ENCODE peak calls at places on chromosomes 5 and 9, in six cellular contexts. P, X, D, U, O and J are unnamed samples.
A peak's percentile ranks its signal among the peaks of the same experiment; 100 is the strongest.

GRCh38 chr5:428219-428618 is 14.8 kb upstream of the EXOC3 start:
- DNase-seq in O (no peak), U (no peak), X (no peak), P (no peak), D (no peak), J (no peak)

GRCh38 chr5:154365823-154366222 is 80.0 kb upstream of the SAP30L start:
- DNase-seq in U (no peak), P (no peak), D (peak; percentile 27), O (no peak), X (no peak), J (no peak)

GRCh38 chr5:37005252-37005651 is 128.7 kb downstream of the NIPBL start:
- DNase-seq in U (no peak), O (no peak), D (peak; percentile 67), P (no peak), X (no peak), J (no peak)

GRCh38 chr5:136087961-136088871 is 44.4 kb upstream of the SMAD5 start:
- DNase-seq in P (peak; percentile 90), X (peak; percentile 51), D (no peak), U (peak; percentile 64), O (no peak), J (no peak)

GRCh38 chr9:135301271-135302263 is 178.0 kb upstream of the PPP1R26 start:
- DNase-seq in U (no peak), X (no peak), O (no peak), D (no peak), P (no peak), J (no peak)

GRCh38 chr5:101678494-101679193 is 617.4 kb downstream of the SLCO4C1 start:
- DNase-seq in D (peak; percentile 69), O (peak; percentile 25), P (peak; percentile 33), U (peak; percentile 76), X (peak; percentile 55), J (peak; percentile 81)

GRCh38 chr9:137556069-137556838 is 4.6 kb downstream of the MRPL41 start:
- DNase-seq in O (no peak), X (no peak), D (peak; percentile 69), P (no peak), U (no peak), J (no peak)

GRCh38 chr5:148000036-148000435 is 63.7 kb upstream of the SPINK5 start:
- DNase-seq in P (no peak), X (no peak), O (no peak), D (no peak), U (no peak), J (no peak)

GRCh38 chr5:140628711-140629110 is 4.3 kb downstream of the CD14 start:
- DNase-seq in D (no peak), P (no peak), U (no peak), X (no peak), O (no peak), J (no peak)

GRCh38 chr5:96220610-96221390 is 212.2 kb downstream of the PCSK1 start:
- DNase-seq in U (no peak), X (peak; percentile 53), O (no peak), D (peak; percentile 80), P (no peak), J (no peak)

GRCh38 chr5:107468286-107468685 is 202.5 kb downstream of the EFNA5 start:
- DNase-seq in D (no peak), X (no peak), O (no peak), U (no peak), P (no peak), J (no peak)

GRCh38 chr9:36142510-36143161 is 6.1 kb downstream of the GLIPR2 start:
- DNase-seq in O (no peak), P (no peak), U (no peak), D (no peak), X (no peak), J (no peak)

GRCh38 chr5:94690778-94691177 is 72.3 kb downstream of the SLF1 start:
- DNase-seq in O (no peak), D (peak; percentile 51), P (no peak), X (no peak), U (no peak), J (no peak)

GRCh38 chr9:137077758-137078693 is 709 bp downstream of the UAP1L1 start:
- DNase-seq in D (no peak), P (no peak), U (peak; percentile 40), O (no peak), X (no peak), J (no peak)

GRCh38 chr5:181114284-181114843 is 16.6 kb downstream of the OR2V1 start:
- DNase-seq in D (no peak), X (no peak), O (no peak), P (no peak), U (no peak), J (no peak)

GRCh38 chr9:91273853-91274552 is 87.7 kb downstream of the AUH start:
- DNase-seq in X (peak; percentile 72), P (no peak), O (no peak), U (no peak), D (peak; percentile 56), J (no peak)

GRCh38 chr5:156201793-156202388 is 125.1 kb upstream of the SGCD start:
- DNase-seq in P (no peak), U (no peak), X (no peak), O (no peak), D (peak; percentile 38), J (no peak)

GRCh38 chr5:73828465-73828864 is 202.5 kb downstream of the ARHGEF28 start:
- DNase-seq in D (no peak), X (no peak), P (no peak), O (no peak), U (no peak), J (no peak)

GRCh38 chr5:3026651-3027050 is 275.2 kb upstream of the IRX2 start:
- DNase-seq in P (no peak), U (no peak), O (no peak), D (no peak), X (no peak), J (no peak)

GRCh38 chr9:100324594-100325200 is 28.0 kb downstream of the TEX10 start:
- DNase-seq in U (no peak), P (no peak), O (peak; percentile 25), D (peak; percentile 61), X (peak; percentile 18), J (no peak)

GRCh38 chr5:77841616-77842015 is 65.5 kb upstream of the TBCA start:
- DNase-seq in O (no peak), X (no peak), P (no peak), D (no peak), U (no peak), J (no peak)

GRCh38 chr9:92147854-92148184 is 32.6 kb upstream of the SPTLC1 start:
- DNase-seq in X (no peak), D (no peak), P (no peak), U (no peak), O (no peak), J (no peak)

GRCh38 chr5:37248387-37248969 is 698 bp downstream of the CPLANE1 start:
- DNase-seq in P (no peak), X (no peak), O (no peak), D (peak; percentile 30), U (no peak), J (no peak)

GRCh38 chr5:164518741-164519080 is 1013.3 kb downstream of the MAT2B start:
- DNase-seq in O (no peak), X (no peak), D (no peak), U (no peak), P (no peak), J (no peak)

GRCh38 chr5:53369681-53370080 is 110.7 kb upstream of the FST start:
- DNase-seq in O (no peak), D (no peak), U (no peak), P (no peak), X (no peak), J (no peak)

GRCh38 chr9:78029601-78030552 is 1.7 kb downstream of the GNAQ start:
- DNase-seq in D (no peak), X (peak; percentile 33), U (no peak), P (no peak), O (no peak), J (no peak)

DNA sequence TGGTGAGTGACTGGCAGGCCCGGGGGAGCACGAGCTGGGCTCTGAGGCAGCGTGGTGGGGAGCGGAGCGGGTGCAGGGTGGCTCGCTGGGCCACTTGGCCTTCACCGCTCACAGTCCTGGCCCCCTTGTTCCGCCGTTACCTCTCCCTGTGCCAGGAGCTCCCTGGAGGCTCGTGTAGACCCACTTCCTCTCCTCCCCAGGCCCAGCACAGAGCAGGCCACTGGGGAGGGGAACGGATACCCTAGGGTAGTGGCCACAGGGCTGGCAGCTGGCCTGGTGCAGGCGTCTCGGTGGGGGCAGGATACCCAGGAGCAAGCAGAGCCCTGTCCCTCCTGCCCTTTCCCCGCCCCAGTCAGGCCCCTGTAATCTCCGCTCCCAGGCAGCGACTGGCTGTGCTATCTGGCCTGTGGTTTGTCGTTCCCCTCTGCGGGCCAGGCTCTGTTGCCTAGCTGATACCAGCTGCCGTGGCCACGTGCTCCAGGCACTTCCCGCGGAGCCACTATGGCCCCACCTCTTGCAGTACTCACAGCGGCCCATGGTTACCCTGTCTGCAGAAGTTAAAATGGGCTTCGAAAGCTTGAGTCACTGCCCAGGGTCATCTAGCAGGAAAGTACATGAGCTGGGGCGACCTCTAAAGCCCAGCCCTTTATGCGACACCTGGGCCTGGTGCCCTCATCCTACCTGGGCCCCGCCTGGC is 11.6 kb upstream of the DOLPP1 start:
- DNase-seq in P (no peak), U (peak; percentile 41), X (no peak), O (no peak), D (no peak), J (no peak)
- TF ChIP-seq CTCF in P (no peak), U (no peak), X (no peak), O (no peak), D (no peak), J (no peak)

GRCh38 chr5:113340537-113340936 is 94.3 kb downstream of the TSSK1B start:
- DNase-seq in U (no peak), X (no peak), P (no peak), D (no peak), O (no peak), J (no peak)
- TF ChIP-seq CTCF in U (no peak), X (no peak), P (no peak), D (no peak), O (no peak), J (no peak)

DNA sequence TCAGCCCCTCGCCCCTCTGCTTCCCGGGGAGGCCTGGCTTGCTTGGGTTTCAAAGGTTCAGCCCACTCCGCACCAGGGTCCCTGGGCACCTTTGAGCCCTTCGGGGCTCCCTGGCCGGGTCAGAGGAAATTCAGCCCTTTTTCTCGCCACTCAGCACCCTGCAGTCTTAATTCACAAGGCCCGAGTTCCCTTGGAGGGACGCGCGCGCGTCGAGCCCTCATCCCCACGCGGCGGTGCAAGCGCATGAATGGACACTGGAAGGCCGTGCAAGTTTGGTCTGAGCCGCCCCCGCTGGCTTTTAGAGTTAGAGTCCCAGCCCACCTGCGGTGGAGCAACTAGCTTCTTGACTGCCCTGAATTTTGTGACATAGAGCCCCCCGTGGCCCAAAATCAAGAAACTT is 4.5 kb downstream of the EBF1 start:
- DNase-seq in O (no peak), P (peak; percentile 45), D (no peak), U (no peak), X (no peak), J (peak; percentile 11)
- TF ChIP-seq CTCF in O (no peak), P (no peak), D (no peak), U (no peak), X (no peak), J (no peak)

DNA sequence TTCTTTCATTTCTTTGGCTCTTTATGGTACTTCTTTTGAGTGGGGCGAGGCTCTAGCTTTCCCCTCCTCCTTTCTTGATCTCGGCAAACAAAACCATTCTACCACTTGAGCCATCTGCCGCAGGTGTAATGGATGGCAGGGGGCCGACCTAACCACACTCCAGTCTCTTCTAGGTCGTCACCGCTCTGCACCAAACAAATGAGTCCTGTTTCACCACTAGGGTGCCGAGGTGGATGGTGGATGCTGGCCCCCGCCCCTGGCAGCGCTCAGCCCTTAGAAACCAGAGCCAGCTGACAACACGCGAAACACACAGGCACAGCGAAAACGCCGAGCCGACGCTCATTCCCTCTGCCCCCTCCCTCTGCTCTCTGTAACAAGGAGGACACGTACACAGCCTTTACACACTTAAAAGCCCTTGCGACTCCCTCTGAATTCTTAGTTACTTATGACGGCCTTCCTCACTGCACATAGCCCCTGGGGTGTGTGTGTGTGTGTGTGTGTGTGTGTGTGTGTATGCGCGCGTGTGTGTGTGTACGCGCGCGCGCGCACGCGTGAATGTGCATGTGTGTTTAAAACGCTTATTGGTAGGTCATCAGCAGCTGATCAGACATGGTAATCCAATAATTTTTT is 199.4 kb downstream of the MEF2C start:
- DNase-seq in U (no peak), X (no peak), O (no peak), D (peak; percentile 89), P (no peak), J (peak; percentile 48)
- TF ChIP-seq CTCF in U (no peak), X (no peak), O (no peak), D (peak; percentile 31), P (no peak), J (no peak)